ENCODE peak calls at places on chromosomes 16 and 17, in six cellular contexts. M is H1, G is H9, J is neuronal stem cell, E is IMR-90, X is trophoblast cell. U is an unnamed sample.

GRCh38 chr17:1906622-1907021 is 76.8 kb downstream of the RPA1 start:
- DNase-seq in M (no peak), G (no peak), J (peak), E (no peak), X (no peak), U (no peak)

GRCh38 chr16:78122774-78123315 is 23.4 kb downstream of the WWOX start:
- DNase-seq in M (no peak), G (no peak), J (peak), E (peak), X (peak), U (peak)

GRCh38 chr16:67878232-67878631 is 5.4 kb downstream of the EDC4 start:
- DNase-seq in M (no peak), G (no peak), J (no peak), E (no peak), X (no peak), U (no peak)

GRCh38 chr16:21301168-21301894 is 23.2 kb upstream of the CRYM start:
- DNase-seq in M (peak), G (peak), J (peak), E (peak), X (peak), U (peak)

GRCh38 chr17:42477173-42477572 is 18.5 kb downstream of the ATP6V0A1 start:
- DNase-seq in M (no peak), G (no peak), J (no peak), E (no peak), X (no peak), U (no peak)

GRCh38 chr17:47990962-47991731 is 20.2 kb downstream of the CDK5RAP3 start:
- DNase-seq in M (no peak), G (peak), J (peak), E (peak), X (no peak), U (peak)

GRCh38 chr16:85202631-85203461 is 90.6 kb upstream of the CIBAR2 start:
- DNase-seq in M (no peak), G (peak), J (peak), E (peak), X (no peak), U (peak)

GRCh38 chr16:7629571-7629970 is 296.9 kb downstream of the RBFOX1 start:
- DNase-seq in M (no peak), G (no peak), J (no peak), E (no peak), X (no peak), U (no peak)

GRCh38 chr17:29590979-29591736 is 1.7 kb upstream of the GIT1 start:
- DNase-seq in M (no peak), G (peak), J (no peak), E (peak), X (no peak), U (peak)

GRCh38 chr17:3505008-3505407 is 29.2 kb downstream of the ASPA start:
- DNase-seq in M (no peak), G (no peak), J (no peak), E (no peak), X (no peak), U (no peak)

GRCh38 chr17:3510090-3510489 is 34.3 kb downstream of the ASPA start:
- DNase-seq in M (no peak), G (no peak), J (no peak), E (no peak), X (no peak), U (no peak)

GRCh38 chr17:3511841-3512511 is 36.2 kb downstream of the ASPA start:
- DNase-seq in M (no peak), G (no peak), J (no peak), E (no peak), X (peak), U (no peak)

GRCh38 chr17:3502466-3502865 is 26.7 kb downstream of the ASPA start:
- DNase-seq in M (no peak), G (no peak), J (no peak), E (no peak), X (no peak), U (no peak)

GRCh38 chr17:3506054-3506453 is 30.3 kb downstream of the ASPA start:
- DNase-seq in M (no peak), G (peak), J (no peak), E (no peak), X (no peak), U (no peak)
- H4K91ac ChIP-seq in M (no peak), G (no peak), J (no peak), E (no peak), X (no peak), U (no peak)

DNA sequence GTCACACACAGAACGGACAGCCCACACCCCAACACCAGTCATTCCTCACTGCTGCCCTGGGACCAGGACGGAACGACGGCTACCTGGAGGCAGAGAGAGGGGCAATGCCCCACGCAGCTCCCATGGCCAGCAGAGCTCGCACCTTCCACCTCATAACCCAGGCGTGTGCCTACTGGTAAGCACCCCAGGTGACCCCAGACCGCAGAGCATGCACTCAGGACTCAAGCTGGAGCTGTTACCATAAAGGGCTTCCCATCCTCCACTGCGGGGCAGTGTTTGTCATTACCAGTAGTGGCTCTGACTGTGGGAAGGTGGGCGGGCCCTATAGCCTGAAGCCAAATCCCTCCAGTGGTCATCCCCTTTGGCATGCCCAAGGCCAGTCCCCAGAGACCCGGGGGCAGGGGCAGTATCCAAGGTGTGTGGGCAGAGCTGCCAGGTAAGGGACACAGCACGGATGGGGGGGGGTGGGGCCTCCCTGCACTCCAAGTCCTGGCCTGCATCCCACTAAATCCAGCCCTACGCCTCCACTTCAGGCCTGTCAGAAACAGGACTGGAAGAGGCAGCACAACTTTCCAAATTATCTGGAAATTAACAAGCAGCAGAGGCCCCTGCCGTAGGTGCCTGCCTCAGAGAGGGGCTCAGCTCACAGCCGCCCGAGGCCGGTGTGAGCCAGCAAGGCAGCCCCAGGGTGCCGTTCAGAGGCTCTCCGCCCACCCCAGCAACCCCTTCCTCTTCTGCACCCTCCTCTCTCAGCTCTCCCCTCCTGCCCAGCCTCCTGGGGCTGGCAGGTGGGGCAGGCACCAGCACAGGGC is 4.8 kb upstream of the BCAR1 start:
- DNase-seq in M (no peak), G (peak), J (no peak), E (no peak), X (no peak), U (peak)
- H3K27ac ChIP-seq in M (peak), G (peak), J (peak), E (peak), X (peak), U (peak)

DNA sequence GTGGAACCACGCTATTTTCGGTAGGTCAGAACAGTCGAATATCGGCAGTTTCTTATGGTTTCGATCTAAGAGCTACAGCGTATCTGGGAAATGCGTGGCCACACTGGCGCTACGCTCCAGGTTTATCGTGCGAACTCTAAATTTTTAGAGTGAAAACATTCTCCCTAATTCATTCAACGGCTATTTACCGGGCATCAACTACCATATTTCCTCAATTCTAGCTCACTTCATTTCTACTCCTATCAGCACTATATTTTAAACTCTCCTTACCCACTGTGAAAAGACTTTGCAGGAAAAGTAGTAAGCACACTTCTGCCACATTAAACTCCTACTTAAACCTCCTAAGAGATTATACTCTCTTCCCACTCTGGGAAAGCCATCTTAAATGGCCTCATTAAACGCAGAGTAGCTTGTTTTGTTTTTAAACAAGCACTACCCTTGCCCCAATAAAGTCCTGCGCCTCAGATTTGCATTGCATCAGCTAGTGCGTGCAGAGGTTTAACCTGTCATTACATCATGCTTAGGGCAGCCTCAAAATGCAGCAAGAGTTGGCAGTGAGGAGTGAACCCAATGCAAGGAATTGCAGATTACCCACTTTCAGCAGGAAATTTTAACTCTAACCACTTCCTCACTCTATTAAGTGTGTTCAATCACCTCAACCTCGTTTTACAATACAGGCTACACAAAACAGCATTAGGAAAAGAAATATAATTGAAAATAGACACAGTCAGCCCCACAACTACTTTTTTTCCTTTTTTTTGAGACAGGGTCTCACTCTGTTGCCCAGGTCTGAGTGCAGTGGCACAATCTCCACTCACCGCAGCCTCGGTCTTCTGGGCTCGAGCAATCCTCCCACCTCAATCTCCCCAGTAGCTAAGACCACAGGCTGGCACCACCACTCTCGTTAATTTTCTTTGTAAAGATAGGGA is 18.8 kb downstream of the SIAH1 start:
- DNase-seq in M (no peak), G (peak), J (no peak), E (peak), X (peak), U (peak)
- H4K8ac ChIP-seq in M (no peak), G (no peak), J (no peak), E (peak), X (no peak), U (no peak)

DNA sequence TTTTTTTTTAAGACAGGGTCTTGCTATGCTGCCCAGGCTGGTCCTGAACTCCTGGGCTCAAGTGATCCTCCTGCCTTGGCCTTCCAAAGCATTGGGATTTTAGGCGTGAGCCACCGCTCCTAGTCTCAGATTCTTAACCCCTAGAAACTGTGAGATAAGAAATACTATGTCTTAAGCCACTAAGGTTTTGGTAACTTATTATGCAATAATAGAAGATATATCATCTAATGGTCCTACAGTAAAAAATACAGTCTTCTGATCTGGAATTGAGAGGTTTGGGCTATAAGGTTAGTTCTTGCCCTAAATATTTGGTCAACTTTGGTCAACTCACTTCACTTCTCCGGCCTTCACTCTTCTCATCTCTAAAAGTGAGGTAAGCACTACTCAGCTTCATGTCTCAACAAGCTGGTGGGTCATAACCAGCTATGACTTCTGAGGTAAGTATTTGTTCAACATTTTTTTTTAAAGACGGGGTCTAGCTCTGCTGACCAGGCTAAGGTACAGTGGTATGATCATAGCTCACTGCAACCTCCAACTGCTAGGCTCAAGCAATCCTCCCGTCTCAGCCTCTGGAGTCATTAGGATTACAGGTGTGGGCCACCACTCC is 14.7 kb downstream of the RAD51D start:
- DNase-seq in M (no peak), G (no peak), J (no peak), E (no peak), X (no peak), U (no peak)
- H4K91ac ChIP-seq in M (no peak), G (no peak), J (no peak), E (no peak), X (no peak), U (no peak)

GRCh38 chr17:40291311-40291710 is 3.6 kb downstream of the CDC6 start:
- DNase-seq in M (no peak), G (no peak), J (no peak), E (no peak), X (no peak), U (no peak)
- H3K27ac ChIP-seq in M (no peak), G (no peak), J (no peak), E (no peak), X (no peak), U (no peak)

GRCh38 chr16:2720719-2721633 is 952 bp upstream of the PRSS27 start:
- DNase-seq in M (peak), G (peak), J (peak), E (peak), X (peak), U (peak)

GRCh38 chr16:2728034-2728433 is 8.0 kb upstream of the PRSS27 start:
- DNase-seq in M (no peak), G (no peak), J (no peak), E (no peak), X (no peak), U (no peak)

GRCh38 chr16:2724816-2725348 is 4.9 kb upstream of the PRSS27 start:
- DNase-seq in M (no peak), G (no peak), J (no peak), E (no peak), X (no peak), U (no peak)

GRCh38 chr16:2724088-2724676 is 4.2 kb upstream of the PRSS27 start:
- DNase-seq in M (no peak), G (no peak), J (no peak), E (no peak), X (no peak), U (no peak)

GRCh38 chr16:2726923-2727322 is 6.9 kb upstream of the PRSS27 start:
- DNase-seq in M (no peak), G (no peak), J (no peak), E (no peak), X (no peak), U (no peak)
- H4K8ac ChIP-seq in M (no peak), G (no peak), J (no peak), E (no peak), X (no peak), U (no peak)

GRCh38 chr17:58184986-58185761 is 7.4 kb upstream of the EPX start:
- DNase-seq in M (no peak), G (no peak), J (no peak), E (no peak), X (peak), U (no peak)

GRCh38 chr17:58186591-58186990 is 5.9 kb upstream of the EPX start:
- DNase-seq in M (no peak), G (no peak), J (no peak), E (no peak), X (no peak), U (no peak)

GRCh38 chr17:58184308-58184985 is 8.1 kb upstream of the EPX start:
- DNase-seq in M (peak), G (peak), J (peak), E (peak), X (no peak), U (no peak)

GRCh38 chr17:58181796-58182195 is 10.7 kb upstream of the EPX start:
- DNase-seq in M (no peak), G (no peak), J (no peak), E (no peak), X (no peak), U (no peak)

DNA sequence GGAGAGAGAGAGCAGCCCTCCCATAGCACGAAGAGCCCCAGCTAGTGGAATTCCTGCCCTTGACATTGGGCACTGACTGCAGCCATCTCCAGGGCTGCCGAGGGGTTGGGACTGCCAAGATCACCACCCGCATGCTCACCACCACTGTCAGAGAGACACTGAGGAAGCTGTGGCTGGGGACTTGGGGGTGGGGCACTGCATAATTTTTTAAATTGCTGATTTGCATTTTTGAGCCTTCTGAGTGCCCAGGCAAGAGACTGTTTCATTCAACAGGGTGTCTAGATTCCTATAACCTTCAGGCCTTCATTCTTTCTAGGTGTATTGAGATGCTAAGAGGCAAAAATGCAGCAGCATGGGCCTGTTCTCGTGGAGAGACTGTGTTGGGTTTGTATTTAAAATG is 9.0 kb upstream of the EPX start:
- DNase-seq in M (no peak), G (no peak), J (no peak), E (no peak), X (no peak), U (no peak)
- H4K91ac ChIP-seq in M (no peak), G (no peak), J (no peak), E (no peak), X (no peak), U (no peak)